ENCODE peak calls at places on chromosome 6, in five cellular contexts. D, M, L, G and Y are unnamed samples.
A peak's percentile ranks its signal among the peaks of the same experiment; 100 is the strongest.

GRCh38 chr6:87945966-87946365 is 101.7 kb upstream of the SPACA1 start:
- DNase-seq in G (no peak), M (no peak), L (no peak), D (no peak), Y (peak; percentile 77)

GRCh38 chr6:124753562-124753961 is 208.7 kb upstream of the RNF217 start:
- DNase-seq in G (no peak), D (no peak), M (no peak), L (no peak), Y (no peak)

GRCh38 chr6:39365281-39366074 is 43.0 kb upstream of the KCNK16 start:
- DNase-seq in D (no peak), M (no peak), L (peak; percentile 38), G (no peak), Y (peak; percentile 51)

GRCh38 chr6:11845664-11846577 is 67.3 kb upstream of the ADTRP start:
- DNase-seq in L (no peak), M (no peak), G (no peak), D (no peak), Y (peak; percentile 65)

GRCh38 chr6:29884261-29884660 is 56.6 kb downstream of the HLA-G start:
- DNase-seq in D (no peak), G (no peak), L (no peak), M (no peak), Y (no peak)

GRCh38 chr6:115891704-115892225 is 168.9 kb downstream of the FRK start:
- DNase-seq in M (no peak), D (no peak), G (no peak), L (no peak), Y (no peak)

GRCh38 chr6:106872044-106872443 is 102.5 kb downstream of the CD24 start:
- DNase-seq in L (no peak), G (no peak), D (no peak), M (no peak), Y (peak; percentile 80)

GRCh38 chr6:91781946-91782345 is 1195.1 kb upstream of the MAP3K7 start:
- DNase-seq in M (no peak), L (no peak), D (no peak), G (no peak), Y (no peak)

GRCh38 chr6:3481640-3482039 is 24.8 kb upstream of the SLC22A23 start:
- DNase-seq in D (no peak), L (no peak), M (no peak), G (no peak), Y (no peak)

GRCh38 chr6:151024597-151024996 is 159.1 kb downstream of the MTHFD1L start:
- DNase-seq in L (no peak), D (no peak), M (no peak), G (no peak), Y (no peak)

GRCh38 chr6:73942581-73942980 is 246.6 kb downstream of the CD109 start:
- DNase-seq in L (peak; percentile 79), D (no peak), G (no peak), M (no peak), Y (peak; percentile 38)

GRCh38 chr6:45727228-45727627 is 288.4 kb downstream of the CLIC5 start:
- DNase-seq in G (no peak), L (no peak), D (no peak), M (no peak), Y (no peak)

GRCh38 chr6:85544776-85545175 is 48.9 kb downstream of the SNX14 start:
- DNase-seq in M (no peak), D (no peak), L (peak; percentile 43), G (no peak), Y (no peak)

GRCh38 chr6:141153563-141153962 is 979.2 kb upstream of the GJE1 start:
- DNase-seq in G (peak; percentile 4), D (no peak), M (no peak), L (no peak), Y (no peak)

GRCh38 chr6:33621396-33622388 is 570 bp downstream of the ITPR3 start:
- DNase-seq in D (peak; percentile 60), G (peak; percentile 74), M (no peak), L (no peak), Y (peak; percentile 66)

GRCh38 chr6:34056301-34056700 is 89.6 kb downstream of the GRM4 start:
- DNase-seq in G (peak; percentile 84), L (peak; percentile 35), M (no peak), D (no peak), Y (no peak)

GRCh38 chr6:26329763-26330511 is 35.1 kb upstream of the BTN3A2 start:
- DNase-seq in L (peak; percentile 68), G (peak; percentile 72), M (no peak), D (peak; percentile 73), Y (peak; percentile 51)

GRCh38 chr6:53730767-53731166 is 64.0 kb upstream of the LRRC1 start:
- DNase-seq in D (no peak), L (no peak), G (no peak), M (no peak), Y (no peak)

GRCh38 chr6:120202878-120203277 is 853.3 kb upstream of the MAN1A1 start:
- DNase-seq in L (no peak), G (no peak), M (no peak), D (no peak), Y (no peak)

GRCh38 chr6:82589509-82590206 is 226.0 kb downstream of the TPBG start:
- DNase-seq in D (peak; percentile 13), L (peak; percentile 64), G (peak; percentile 5), M (peak; percentile 26), Y (peak; percentile 58)

GRCh38 chr6:52929321-52930164 is 20.0 kb upstream of the GSTA3 start:
- DNase-seq in G (no peak), D (peak; percentile 59), M (peak; percentile 32), L (peak; percentile 93), Y (peak; percentile 86)

GRCh38 chr6:132365319-132365907 is 35.9 kb downstream of the MOXD1 start:
- DNase-seq in M (no peak), G (no peak), L (no peak), D (no peak), Y (no peak)

GRCh38 chr6:67558985-67559384 is 1076.1 kb upstream of the ADGRB3 start:
- DNase-seq in D (no peak), M (no peak), L (no peak), G (no peak), Y (no peak)

GRCh38 chr6:127570739-127571389 is 6.1 kb upstream of the C6orf58 start:
- DNase-seq in M (no peak), G (no peak), D (no peak), L (peak; percentile 13), Y (peak; percentile 61)

GRCh38 chr6:25919657-25920056 is 10.8 kb downstream of the SLC17A2 start:
- DNase-seq in G (no peak), D (no peak), M (no peak), L (no peak), Y (no peak)

GRCh38 chr6:13373488-13373886 is 45.1 kb upstream of the TBC1D7 start:
- DNase-seq in L (peak; percentile 22), D (no peak), G (no peak), M (no peak), Y (no peak)

GRCh38 chr6:163438298-163438939 is 23.9 kb downstream of the QKI start:
- DNase-seq in G (no peak), L (peak; percentile 27), D (no peak), M (no peak), Y (peak; percentile 56)

GRCh38 chr6:73134588-73134987 is 90.7 kb downstream of the KHDC1L start:
- DNase-seq in D (peak; percentile 35), M (no peak), G (peak; percentile 23), L (peak; percentile 34), Y (no peak)

GRCh38 chr6:21022343-21023107 is 488.3 kb downstream of the CDKAL1 start:
- DNase-seq in M (no peak), L (peak; percentile 82), G (no peak), D (peak; percentile 71), Y (peak; percentile 96)

GRCh38 chr6:21023210-21023609 is 489.0 kb downstream of the CDKAL1 start:
- DNase-seq in D (no peak), G (no peak), M (no peak), L (no peak), Y (peak; percentile 28)

GRCh38 chr6:21024621-21025020 is 490.4 kb downstream of the CDKAL1 start:
- DNase-seq in M (no peak), D (no peak), G (no peak), L (no peak), Y (no peak)

DNA sequence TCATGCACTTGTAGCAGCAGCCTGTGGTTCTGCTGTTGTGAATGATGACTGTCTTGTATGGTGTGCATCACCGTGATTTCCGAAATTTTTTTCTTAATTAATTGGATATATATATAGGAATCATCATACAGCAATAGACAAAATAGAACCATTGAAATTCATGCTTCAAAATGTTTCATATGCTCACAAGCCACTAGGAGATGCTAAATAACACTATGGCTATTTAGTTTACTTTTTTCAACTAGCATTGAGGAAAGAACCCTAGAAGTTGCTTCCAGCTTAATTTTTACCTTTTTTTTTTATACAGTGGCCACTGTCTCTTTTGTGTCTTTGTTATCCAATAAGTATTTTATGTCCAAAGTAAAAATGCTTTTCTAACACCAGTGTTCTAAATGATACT is 485.4 kb downstream of the CDKAL1 start:
- DNase-seq in G (no peak), D (no peak), L (peak; percentile 25), M (no peak), Y (no peak)
- TF ChIP-seq CTCF in G (no peak), D (peak; percentile 41), L (peak; percentile 47), M (no peak), Y (peak; percentile 50)

GRCh38 chr6:36698196-36698595 is 570 bp downstream of the RAB44 start:
- DNase-seq in M (no peak), D (no peak), G (no peak), L (no peak), Y (no peak)
- H3K4me3 ChIP-seq in M (no peak overlapping the region), D (no peak overlapping the region), G (no peak overlapping the region), L (no peak overlapping the region), Y (no peak overlapping the region)

DNA sequence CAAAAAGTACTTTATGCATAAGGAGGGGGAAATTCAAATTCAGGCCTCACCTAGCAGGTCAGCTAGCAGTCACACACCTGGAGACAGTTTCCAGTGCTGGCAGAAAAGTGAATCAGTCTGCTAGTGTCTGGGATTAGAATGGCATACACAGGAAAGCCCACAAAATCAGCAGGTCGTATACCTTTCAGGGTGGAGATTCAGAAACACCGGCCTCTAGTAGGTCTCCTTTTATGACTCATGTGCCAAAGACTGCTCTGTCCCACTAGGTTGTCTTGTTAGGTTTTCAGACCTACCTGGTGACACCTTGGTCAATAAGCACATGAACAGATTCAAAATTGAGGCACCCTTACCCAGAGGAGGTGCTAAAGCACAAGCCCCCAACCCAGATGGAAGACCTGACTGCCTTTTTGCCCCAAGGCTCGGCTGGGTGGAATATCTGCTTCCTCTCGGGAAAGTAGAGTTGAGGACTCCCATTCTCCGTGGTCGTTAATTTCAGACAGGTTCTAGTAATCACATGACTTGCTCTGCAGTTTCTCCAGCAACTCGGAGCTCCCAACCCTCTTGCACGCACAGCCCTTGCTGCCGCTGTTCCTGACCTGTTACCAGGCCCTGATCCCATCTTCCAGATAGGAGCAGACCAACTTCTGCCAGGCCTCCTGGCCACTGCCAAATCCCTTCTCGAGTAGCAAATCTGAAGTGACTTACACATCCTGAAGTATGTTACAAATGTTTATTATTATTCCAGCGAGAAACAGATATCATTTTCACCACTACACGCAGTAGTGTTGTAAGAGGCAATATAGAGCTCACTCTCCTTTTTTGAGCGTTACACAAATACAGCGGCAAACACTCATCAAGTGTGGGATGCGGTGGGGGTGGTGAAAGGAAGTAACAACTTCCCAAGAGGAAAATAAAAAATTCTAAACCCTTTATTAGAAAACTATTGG is 46.6 kb downstream of the AGPAT4 start:
- DNase-seq in G (no peak), M (no peak), L (peak; percentile 76), D (no peak), Y (no peak)
- H3K4me2 ChIP-seq in G (no peak overlapping the region), M (no peak overlapping the region), L (no peak overlapping the region), D (no peak overlapping the region), Y (no peak overlapping the region)

DNA sequence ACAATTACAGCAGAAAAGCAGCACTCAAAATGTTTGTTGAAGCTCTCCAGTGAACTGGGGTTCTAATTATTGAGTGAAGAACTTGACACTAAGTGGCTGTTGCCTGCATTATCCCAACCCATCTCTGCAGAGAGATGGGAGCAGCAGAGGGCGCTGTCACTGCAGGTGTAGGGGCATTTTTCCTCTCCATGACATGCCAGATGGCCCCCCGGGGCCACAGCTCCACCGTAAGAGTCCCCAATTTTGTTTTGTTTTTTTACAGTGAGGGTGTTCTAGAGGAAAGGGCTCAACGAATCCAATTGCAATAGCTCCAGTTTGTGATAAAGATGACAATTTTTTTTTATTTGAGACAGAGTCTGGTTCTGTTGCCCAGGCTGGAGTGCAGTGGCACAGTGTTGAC is 1.9 kb upstream of the FUCA2 start:
- DNase-seq in D (peak; percentile 26), L (no peak), G (no peak), M (no peak), Y (no peak)
- TF ChIP-seq CTCF in D (peak; percentile 40), L (peak; percentile 35), G (peak; percentile 62), M (peak; percentile 48), Y (peak; percentile 21)